ENCODE peak calls at places on chromosomes 3 and 15, in ten cellular contexts. H is endothelial cell; W is OCI-LY7; V is psoas muscle; Y is CD8-positive, alpha-beta T cell; L is glutamatergic neuron; A is Calu3; S is GM13977; R is fibroblast of pulmonary artery; X is AG09319. M is an unnamed sample.

GRCh38 chr3:23748398-23749110 is 57.2 kb upstream of the UBE2E1 start:
- DNase-seq in H (no peak), W (no peak), V (no peak), Y (no peak), L (no peak), A (peak; percentile 10), S (no peak), R (peak; percentile 90), X (no peak), M (no peak)

GRCh38 chr15:40137011-40137906 is 23.6 kb upstream of the BUB1B start:
- DNase-seq in H (no peak), W (no peak), V (no peak), Y (no peak), L (no peak), A (no peak), S (no peak), R (no peak), X (no peak), M (no peak)

GRCh38 chr3:24521306-24522154 is 26.9 kb upstream of the THRB start:
- DNase-seq in H (peak; percentile 56), W (no peak), V (peak; percentile 85), Y (no peak), L (peak; percentile 59), A (peak; percentile 59), S (no peak), R (no peak), X (no peak), M (peak; percentile 27)

GRCh38 chr3:16873872-16874271 is 10.9 kb upstream of the PLCL2 start:
- DNase-seq in H (no peak), W (no peak), V (no peak), Y (no peak), L (no peak), A (no peak), S (no peak), R (no peak), X (no peak), M (no peak)

GRCh38 chr15:68653795-68654194 is 75.0 kb downstream of the CORO2B start:
- DNase-seq in H (no peak), W (no peak), V (no peak), Y (no peak), L (no peak), A (no peak), S (no peak), R (no peak), X (no peak), M (no peak)

GRCh38 chr3:10804183-10804648 is 11.8 kb upstream of the SLC6A11 start:
- DNase-seq in H (no peak), W (no peak), V (no peak), Y (no peak), L (no peak), A (peak; percentile 46), S (no peak), R (no peak), X (no peak), M (no peak)

GRCh38 chr3:74691946-74692345 is 77.5 kb upstream of the CNTN3 start:
- DNase-seq in H (no peak), W (no peak), V (no peak), Y (no peak), L (no peak), A (no peak), S (no peak), R (no peak), X (no peak), M (no peak)

GRCh38 chr3:135301670-135302069 is 506.6 kb downstream of the EPHB1 start:
- DNase-seq in H (no peak), W (no peak), V (no peak), Y (no peak), L (no peak), A (no peak), S (no peak), R (no peak), X (no peak), M (no peak)

GRCh38 chr15:94327356-94327936 is 96.1 kb downstream of the MCTP2 start:
- DNase-seq in H (peak; percentile 45), W (peak; percentile 65), V (no peak), Y (no peak), L (no peak), A (peak; percentile 20), S (peak; percentile 23), R (peak; percentile 43), X (no peak), M (peak; percentile 43)

GRCh38 chr3:194296448-194296831 is 54.7 kb downstream of the CPN2 start:
- DNase-seq in H (no peak), W (no peak), V (no peak), Y (no peak), L (no peak), A (peak; percentile 73), S (no peak), R (peak; percentile 94), X (peak; percentile 40), M (no peak)

GRCh38 chr15:40054056-40054745 is 15.2 kb upstream of the SRP14 start:
- DNase-seq in H (no peak), W (no peak), V (no peak), Y (no peak), L (no peak), A (no peak), S (no peak), R (no peak), X (no peak), M (peak; percentile 63)

GRCh38 chr3:172014145-172014544 is 25.2 kb upstream of the FNDC3B start:
- DNase-seq in H (no peak), W (no peak), V (no peak), Y (no peak), L (no peak), A (no peak), S (no peak), R (no peak), X (no peak), M (no peak)

GRCh38 chr15:40302981-40303380 is 4.8 kb downstream of the PLCB2 start:
- DNase-seq in H (no peak), W (no peak), V (no peak), Y (no peak), L (no peak), A (no peak), S (no peak), R (no peak), X (no peak), M (no peak)

GRCh38 chr3:39478226-39478625 is 10.7 kb downstream of the MOBP start:
- DNase-seq in H (no peak), W (no peak), V (no peak), Y (no peak), L (no peak), A (no peak), S (no peak), R (no peak), X (no peak), M (no peak)

GRCh38 chr3:119340436-119340835 is 46.3 kb downstream of the ARHGAP31 start:
- DNase-seq in H (no peak), W (no peak), V (no peak), Y (no peak), L (no peak), A (no peak), S (no peak), R (no peak), X (no peak), M (no peak)

GRCh38 chr3:87491843-87492242 is 215.5 kb upstream of the POU1F1 start:
- DNase-seq in H (no peak), W (no peak), V (no peak), Y (no peak), L (no peak), A (no peak), S (no peak), R (no peak), X (no peak), M (no peak)

GRCh38 chr3:53533486-53533885 is 39.1 kb downstream of the CACNA1D start:
- DNase-seq in H (no peak), W (no peak), V (no peak), Y (no peak), L (peak; percentile 60), A (no peak), S (no peak), R (no peak), X (no peak), M (no peak)

GRCh38 chr15:41944313-41944940 is 27.9 kb downstream of the EHD4 start:
- DNase-seq in H (no peak), W (no peak), V (peak; percentile 77), Y (no peak), L (no peak), A (peak; percentile 35), S (no peak), R (peak; percentile 94), X (peak; percentile 67), M (no peak)

GRCh38 chr15:50718700-50719125 is 32.1 kb upstream of the TRPM7 start:
- DNase-seq in H (no peak), W (no peak), V (no peak), Y (no peak), L (no peak), A (no peak), S (no peak), R (no peak), X (no peak), M (no peak)

GRCh38 chr15:72342385-72342784 is 22.4 kb upstream of the CELF6 start:
- DNase-seq in H (peak; percentile 74), W (peak; percentile 39), V (peak; percentile 51), Y (peak; percentile 18), L (peak; percentile 66), A (peak; percentile 52), S (no peak), R (peak; percentile 31), X (no peak), M (peak; percentile 45)

GRCh38 chr15:67560320-67560719 is 17.8 kb downstream of the MAP2K5 start:
- DNase-seq in H (no peak), W (no peak), V (no peak), Y (no peak), L (no peak), A (no peak), S (no peak), R (no peak), X (no peak), M (no peak)

GRCh38 chr3:170357176-170357919 is at the start of gene SKIL:
- DNase-seq in H (peak; percentile 95), W (peak; percentile 97), V (peak; percentile 99), Y (peak; percentile 94), L (peak; percentile 97), A (peak; percentile 100), S (peak; percentile 90), R (peak; percentile 98), X (peak; percentile 92), M (peak; percentile 89)
- TF ChIP-seq CTCF in H (no peak), W (no peak), V (peak; percentile 31), Y (no peak), L (no peak), A (no peak), S (peak; percentile 5), R (no peak), X (no peak), M (no peak)

GRCh38 chr15:52171386-52171785 is 19.8 kb downstream of the GNB5 start:
- DNase-seq in H (no peak), W (peak; percentile 24), V (no peak), Y (no peak), L (no peak), A (no peak), S (no peak), R (peak; percentile 30), X (no peak), M (no peak)
- TF ChIP-seq CTCF in H (no peak), W (peak; percentile 24), V (no peak), Y (peak; percentile 13), L (no peak), A (no peak), S (no peak), R (peak; percentile 22), X (no peak), M (no peak)

GRCh38 chr3:48663489-48664312 is 1.0 kb upstream of the CELSR3 start:
- DNase-seq in H (peak; percentile 97), W (peak; percentile 99), V (peak; percentile 88), Y (peak; percentile 70), L (peak; percentile 98), A (peak; percentile 98), S (peak; percentile 99), R (peak; percentile 98), X (peak; percentile 97), M (peak; percentile 99)
- TF ChIP-seq CTCF in H (peak; percentile 94), W (peak; percentile 90), V (peak; percentile 39), Y (peak; percentile 56), L (peak; percentile 84), A (peak; percentile 81), S (peak; percentile 81), R (peak; percentile 82), X (peak; percentile 83), M (peak; percentile 70)

GRCh38 chr3:122315619-122316018 is 9.4 kb upstream of the CSTA start:
- DNase-seq in H (no peak), W (no peak), V (no peak), Y (no peak), L (no peak), A (no peak), S (no peak), R (no peak), X (no peak), M (no peak)
- TF ChIP-seq CTCF in H (no peak), W (peak; percentile 47), V (no peak), Y (no peak), L (no peak), A (no peak), S (no peak), R (no peak), X (no peak), M (no peak)